ENCODE peak calls at places on chromosomes 11 and 22, in nine cellular contexts. O, F, S, A, W, X, U, Z and N are unnamed samples.

GRCh38 chr11:103958475-103959215 is 77.8 kb upstream of the DDI1 start:
- DNase-seq in Z (peak), W (no peak), X (no peak), A (no peak), F (no peak), U (no peak), S (no peak), O (no peak), N (no peak)

GRCh38 chr11:44368886-44369285 is 58.9 kb upstream of the ALX4 start:
- DNase-seq in A (no peak), F (no peak), S (no peak), U (no peak), Z (no peak), X (no peak), W (no peak), O (no peak), N (no peak)

GRCh38 chr22:46507451-46508390 is 29.7 kb downstream of the CELSR1 start:
- DNase-seq in F (no peak), A (no peak), X (no peak), O (no peak), U (no peak), W (no peak), S (no peak), Z (no peak), N (no peak)

GRCh38 chr22:45764051-45764450 is 92.4 kb downstream of the ATXN10 start:
- DNase-seq in A (no peak), W (no peak), S (no peak), X (no peak), U (no peak), O (no peak), F (no peak), Z (no peak), N (no peak)

GRCh38 chr11:94932503-94932902 is 40.9 kb downstream of the CWC15 start:
- DNase-seq in O (no peak), U (no peak), Z (no peak), W (peak), X (no peak), F (no peak), S (no peak), A (no peak), N (no peak)

GRCh38 chr11:33970984-33971466 is 79.1 kb upstream of the LMO2 start:
- DNase-seq in U (no peak), A (peak), F (no peak), Z (peak), X (peak), S (no peak), W (peak), O (no peak), N (no peak)

GRCh38 chr11:71402878-71403277 is 45.3 kb downstream of the DHCR7 start:
- DNase-seq in U (no peak), A (no peak), X (no peak), F (no peak), W (no peak), S (no peak), O (no peak), Z (no peak), N (no peak)

GRCh38 chr22:36510384-36510783 is 3.5 kb upstream of the FOXRED2 start:
- DNase-seq in X (no peak), F (no peak), W (peak), S (no peak), Z (no peak), U (no peak), A (no peak), O (no peak), N (no peak)

GRCh38 chr11:12827929-12828812 is 153.9 kb downstream of the TEAD1 start:
- DNase-seq in U (peak), S (no peak), A (peak), F (no peak), O (no peak), X (no peak), Z (peak), W (peak), N (no peak)

GRCh38 chr11:61429346-61429690 is 457 bp downstream of the CPSF7 start:
- DNase-seq in F (peak), X (peak), O (peak), S (peak), A (peak), Z (peak), W (peak), U (peak), N (peak)

GRCh38 chr11:104843150-104843837 is 55.0 kb downstream of the CASP12 start:
- DNase-seq in X (no peak), A (no peak), Z (no peak), S (no peak), O (no peak), W (no peak), U (no peak), F (no peak), N (no peak)